ENCODE peak calls at places on chromosomes 5 and 9, in five cellular contexts. W, H, O, K and C are unnamed samples.
A peak's percentile ranks its signal among the peaks of the same experiment; 100 is the strongest.

GRCh38 chr9:15543033-15543791 is 9.6 kb upstream of the CCDC171 start:
- DNase-seq in H (no peak), O (no peak), K (no peak), W (no peak), C (no peak)

GRCh38 chr5:76607353-76607871 is 15.8 kb downstream of the F2RL2 start:
- DNase-seq in K (peak; percentile 78), W (no peak), H (no peak), O (no peak), C (no peak)

GRCh38 chr5:171850354-171850947 is 64.8 kb downstream of the SMIM23 start:
- DNase-seq in O (no peak), K (no peak), W (no peak), H (no peak), C (no peak)

GRCh38 chr5:93587919-93588585 is 5.0 kb downstream of the NR2F1 start:
- DNase-seq in W (no peak), H (peak; percentile 60), O (no peak), K (peak; percentile 60), C (no peak)

GRCh38 chr9:94800424-94801117 is 74.1 kb downstream of the AOPEP start:
- DNase-seq in O (no peak), W (no peak), H (no peak), K (peak; percentile 68), C (no peak)

GRCh38 chr5:118924006-118924389 is 64.3 kb downstream of the DTWD2 start:
- DNase-seq in O (no peak), K (no peak), H (no peak), W (no peak), C (no peak)

GRCh38 chr9:123660691-123661090 is 269.2 kb downstream of the DENND1A start:
- DNase-seq in W (no peak), H (no peak), K (no peak), O (no peak), C (no peak)

GRCh38 chr5:16577677-16578076 is 39.1 kb downstream of the RETREG1 start:
- DNase-seq in O (no peak), W (no peak), K (no peak), H (no peak), C (no peak)

GRCh38 chr5:77186990-77187389 is 23.5 kb upstream of the PDE8B start:
- DNase-seq in O (no peak), K (no peak), W (no peak), H (no peak), C (no peak)

GRCh38 chr5:130954336-130954735 is 210.7 kb downstream of the HINT1 start:
- DNase-seq in W (no peak), O (no peak), K (no peak), H (no peak), C (no peak)

GRCh38 chr5:173278641-173279040 is 43.6 kb upstream of the NKX2-5 start:
- DNase-seq in O (no peak), W (no peak), K (no peak), H (no peak), C (no peak)

GRCh38 chr9:70030156-70030555 is 13.5 kb upstream of the MAMDC2 start:
- DNase-seq in O (no peak), W (no peak), K (peak; percentile 23), H (no peak), C (no peak)

GRCh38 chr5:10577371-10578291 is 13.8 kb downstream of the ANKRD33B start:
- DNase-seq in K (peak; percentile 59), W (no peak), O (no peak), H (no peak), C (no peak)

GRCh38 chr9:116087751-116088194 is 65.8 kb upstream of the PAPPA start:
- DNase-seq in K (peak; percentile 85), W (no peak), O (no peak), H (no peak), C (no peak)

GRCh38 chr5:158435161-158435616 is 576.2 kb upstream of the CLINT1 start:
- DNase-seq in K (peak; percentile 79), W (no peak), H (no peak), O (no peak), C (no peak)

GRCh38 chr5:522899-523657 is 1.2 kb downstream of the SLC9A3 start:
- DNase-seq in K (no peak), O (no peak), W (peak; percentile 55), H (no peak), C (no peak)

GRCh38 chr9:86733929-86734328 is 213.4 kb downstream of the GAS1 start:
- DNase-seq in O (no peak), H (no peak), K (no peak), W (no peak), C (no peak)

GRCh38 chr9:94945191-94946144 is 219.0 kb downstream of the AOPEP start:
- DNase-seq in W (peak; percentile 39), O (peak; percentile 57), K (peak; percentile 95), H (no peak), C (peak; percentile 83)

GRCh38 chr9:126982215-126983002 is 67.8 kb downstream of the RALGPS1 start:
- DNase-seq in H (no peak), O (no peak), K (no peak), W (no peak), C (no peak)

GRCh38 chr9:5582835-5583195 is 46.1 kb upstream of the RIC1 start:
- DNase-seq in W (no peak), H (no peak), O (peak; percentile 26), K (peak; percentile 81), C (no peak)

GRCh38 chr5:149623473-149623872 is 42.2 kb downstream of the ARHGEF37 start:
- DNase-seq in H (no peak), O (no peak), K (no peak), W (no peak), C (no peak)

GRCh38 chr5:133065482-133065881 is 13.7 kb downstream of the HSPA4 start:
- DNase-seq in K (no peak), W (no peak), H (no peak), O (no peak), C (no peak)

GRCh38 chr9:114355821-114356220 is 26.2 kb downstream of the ORM2 start:
- DNase-seq in W (no peak), H (peak; percentile 45), O (no peak), K (no peak), C (no peak)

DNA sequence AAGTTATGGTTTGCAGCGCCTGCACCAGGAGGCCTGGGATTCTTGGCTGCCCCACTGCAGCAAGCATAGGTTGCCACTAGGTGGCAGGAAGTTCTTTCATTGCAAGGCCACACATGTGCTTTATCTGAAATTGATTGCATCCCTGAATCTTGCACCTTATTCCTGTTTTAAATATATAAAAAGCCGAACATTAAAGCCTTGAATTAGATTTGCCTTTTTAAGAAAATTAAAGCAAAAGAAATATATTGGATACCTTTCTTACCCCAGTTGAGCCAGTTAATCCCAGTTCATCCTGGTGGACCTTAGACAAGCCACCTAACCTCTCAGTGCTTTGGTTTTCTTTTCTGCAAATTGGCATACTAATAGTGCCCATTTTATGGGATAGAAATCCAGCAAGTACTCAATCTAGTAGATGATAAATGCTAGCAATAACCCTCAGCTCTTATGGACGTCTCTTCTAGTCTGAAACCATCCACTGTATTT is 6.3 kb upstream of the TRMT10B start:
- DNase-seq in H (no peak), W (peak; percentile 61), O (no peak), K (peak; percentile 60), C (no peak)
- TF ChIP-seq CTCF in H (peak; percentile 81), W (peak; percentile 87), O (peak; percentile 90), K (peak; percentile 98), C (peak; percentile 97)

GRCh38 chr9:22447607-22448305 is 1.1 kb downstream of the DMRTA1 start:
- DNase-seq in H (no peak), K (peak; percentile 2), O (no peak), W (no peak), C (no peak)

GRCh38 chr9:22452415-22453010 is 5.9 kb downstream of the DMRTA1 start:
- DNase-seq in H (no peak), O (no peak), W (peak; percentile 54), K (peak; percentile 8), C (no peak)

GRCh38 chr9:22446589-22446949 is at the start of gene DMRTA1:
- DNase-seq in O (no peak), K (peak; percentile 76), W (peak; percentile 72), H (peak; percentile 90), C (no peak)

DNA sequence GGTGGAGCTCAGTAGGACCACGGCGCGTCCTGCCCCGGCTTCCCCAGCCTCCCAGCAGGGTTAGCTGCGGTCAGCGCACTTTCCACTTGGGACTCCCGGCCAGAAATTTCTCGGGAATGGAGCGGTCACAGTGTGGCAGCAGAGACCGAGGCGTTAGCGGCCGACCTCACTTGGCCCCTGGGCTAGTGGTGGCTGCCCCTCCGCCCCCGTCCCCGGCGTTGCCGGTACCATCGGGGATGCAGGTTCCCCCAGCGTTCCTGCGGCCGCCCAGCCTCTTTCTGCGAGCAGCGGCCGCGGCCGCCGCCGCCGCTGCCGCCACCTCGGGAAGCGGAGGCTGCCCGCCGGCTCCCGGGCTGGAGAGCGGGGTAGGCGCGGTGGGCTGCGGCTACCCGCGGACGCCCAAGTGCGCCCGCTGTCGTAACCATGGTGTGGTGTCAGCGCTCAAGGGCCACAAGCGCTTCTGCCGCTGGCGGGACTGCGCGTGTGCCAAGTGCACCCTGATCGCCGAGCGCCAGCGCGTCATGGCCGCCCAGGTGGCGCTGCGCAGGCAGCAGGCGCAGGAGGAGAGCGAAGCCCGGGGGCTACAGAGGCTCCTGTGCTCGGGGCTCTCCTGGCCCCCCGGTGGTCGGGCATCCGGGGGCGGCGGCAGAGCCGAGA is 454 bp downstream of the DMRTA1 start:
- DNase-seq in H (peak; percentile 88), K (peak; percentile 58), W (peak; percentile 65), O (no peak), C (no peak)
- TF ChIP-seq CTCF in H (peak; percentile 6), K (no peak), W (peak; percentile 10), O (peak; percentile 12), C (no peak)

GRCh38 chr5:29867155-29867554 is 1326.3 kb upstream of the CDH6 start:
- DNase-seq in H (no peak), O (no peak), W (no peak), K (no peak), C (no peak)
- TF ChIP-seq CTCF in H (no peak), O (no peak), W (no peak), K (no peak), C (no peak)

GRCh38 chr9:131872006-131872405 is 132.1 kb upstream of the RAPGEF1 start:
- DNase-seq in K (no peak), O (no peak), W (no peak), H (peak; percentile 40), C (no peak)
- TF ChIP-seq CTCF in K (no peak), O (peak; percentile 14), W (no peak), H (no peak), C (peak; percentile 22)

GRCh38 chr5:120052916-120053828 is 410.9 kb upstream of the PRR16 start:
- DNase-seq in W (no peak), O (no peak), H (no peak), K (no peak), C (no peak)

GRCh38 chr5:120053841-120054240 is 410.3 kb upstream of the PRR16 start:
- DNase-seq in K (peak; percentile 5), O (no peak), H (no peak), W (no peak), C (no peak)

GRCh38 chr5:120055858-120056257 is 408.2 kb upstream of the PRR16 start:
- DNase-seq in O (peak; percentile 26), H (no peak), W (no peak), K (peak; percentile 55), C (peak; percentile 16)
- TF ChIP-seq CTCF in O (peak; percentile 52), H (peak; percentile 11), W (no peak), K (peak; percentile 64), C (peak; percentile 27)